ENCODE peak calls at places on chromosomes 1 and 21, in five cellular contexts. One of them, this sample, is unnamed.

GRCh38 chr1:23478896-23479790 is 4.8 kb downstream of the ASAP3 start:
- DNase-seq in IMR-90: peak
- DNase-seq in colonic mucosa: peak
- DNase-seq in stomach: peak
- DNase-seq in HCT116: no peak
- DNase-seq in this sample: peak

GRCh38 chr1:21814241-21814918 is 2.3 kb downstream of the LDLRAD2 start:
- DNase-seq in IMR-90: no peak
- DNase-seq in colonic mucosa: no peak
- DNase-seq in stomach: no peak
- DNase-seq in HCT116: no peak
- DNase-seq in this sample: no peak

GRCh38 chr1:150288382-150288781 is 5.3 kb upstream of the MRPS21 start:
- DNase-seq in IMR-90: no peak
- DNase-seq in colonic mucosa: no peak
- DNase-seq in stomach: no peak
- DNase-seq in HCT116: no peak
- DNase-seq in this sample: no peak

GRCh38 chr1:201422026-201422425 is 496 bp upstream of the TNNI1 start:
- DNase-seq in IMR-90: no peak
- DNase-seq in colonic mucosa: no peak
- DNase-seq in stomach: no peak
- DNase-seq in HCT116: no peak
- DNase-seq in this sample: no peak

GRCh38 chr1:239884776-239885175 is 206.9 kb upstream of the FMN2 start:
- DNase-seq in IMR-90: no peak
- DNase-seq in colonic mucosa: no peak
- DNase-seq in stomach: no peak
- DNase-seq in HCT116: no peak
- DNase-seq in this sample: no peak

GRCh38 chr1:182279724-182280506 is 111.7 kb downstream of the GLUL start:
- DNase-seq in IMR-90: no peak
- DNase-seq in colonic mucosa: no peak
- DNase-seq in stomach: no peak
- DNase-seq in HCT116: no peak
- DNase-seq in this sample: no peak

GRCh38 chr21:40707271-40707670 is 139.7 kb downstream of the DSCAM start:
- DNase-seq in IMR-90: no peak
- DNase-seq in colonic mucosa: no peak
- DNase-seq in stomach: no peak
- DNase-seq in HCT116: no peak
- DNase-seq in this sample: no peak

GRCh38 chr1:116654351-116654750 is 13.2 kb downstream of the IGSF3 start:
- DNase-seq in IMR-90: no peak
- DNase-seq in colonic mucosa: no peak
- DNase-seq in stomach: no peak
- DNase-seq in HCT116: no peak
- DNase-seq in this sample: no peak

GRCh38 chr1:39129514-39129913 is 75.0 kb upstream of the MACF1 start:
- DNase-seq in IMR-90: peak
- DNase-seq in colonic mucosa: no peak
- DNase-seq in stomach: no peak
- DNase-seq in HCT116: no peak
- DNase-seq in this sample: no peak

GRCh38 chr1:92832537-92833160 is 809 bp downstream of the RPL5 start:
- DNase-seq in IMR-90: no peak
- DNase-seq in colonic mucosa: no peak
- DNase-seq in stomach: no peak
- DNase-seq in HCT116: no peak
- DNase-seq in this sample: no peak

GRCh38 chr21:41170442-41170841 is 2.5 kb downstream of the BACE2 start:
- DNase-seq in IMR-90: peak
- DNase-seq in colonic mucosa: peak
- DNase-seq in stomach: peak
- DNase-seq in HCT116: no peak
- DNase-seq in this sample: no peak

GRCh38 chr1:171434717-171435346 is 50.5 kb upstream of the PRRC2C start:
- DNase-seq in IMR-90: peak
- DNase-seq in colonic mucosa: no peak
- DNase-seq in stomach: no peak
- DNase-seq in HCT116: no peak
- DNase-seq in this sample: peak

GRCh38 chr1:222182641-222183040 is 365.3 kb downstream of the HHIPL2 start:
- DNase-seq in IMR-90: peak
- DNase-seq in colonic mucosa: no peak
- DNase-seq in stomach: no peak
- DNase-seq in HCT116: no peak
- DNase-seq in this sample: no peak

GRCh38 chr1:15249032-15249601 is 2.1 kb downstream of the FHAD1 start:
- DNase-seq in IMR-90: peak
- DNase-seq in colonic mucosa: no peak
- DNase-seq in stomach: no peak
- DNase-seq in HCT116: no peak
- DNase-seq in this sample: no peak

GRCh38 chr1:27527223-27527856 is 37.4 kb upstream of the WASF2 start:
- DNase-seq in IMR-90: peak
- DNase-seq in colonic mucosa: peak
- DNase-seq in stomach: no peak
- DNase-seq in HCT116: no peak
- DNase-seq in this sample: no peak

GRCh38 chr1:61951731-61952585 is 209.7 kb downstream of the PATJ start:
- DNase-seq in IMR-90: peak
- DNase-seq in colonic mucosa: no peak
- DNase-seq in stomach: no peak
- DNase-seq in HCT116: no peak
- DNase-seq in this sample: no peak

GRCh38 chr1:158025576-158026230 is 32.3 kb downstream of the KIRREL1 start:
- DNase-seq in IMR-90: no peak
- DNase-seq in colonic mucosa: no peak
- DNase-seq in stomach: no peak
- DNase-seq in HCT116: no peak
- DNase-seq in this sample: no peak
- H3K27ac ChIP-seq in IMR-90: peak
- H3K27ac ChIP-seq in colonic mucosa: peak
- H3K27ac ChIP-seq in stomach: peak
- H3K27ac ChIP-seq in HCT116: no peak
- H3K27ac ChIP-seq in this sample: peak

GRCh38 chr1:226687476-226687875 is 51.6 kb downstream of the ITPKB start:
- DNase-seq in IMR-90: no peak
- DNase-seq in colonic mucosa: no peak
- DNase-seq in stomach: no peak
- DNase-seq in HCT116: no peak
- DNase-seq in this sample: no peak

GRCh38 chr1:226686440-226687436 is 52.3 kb downstream of the ITPKB start:
- DNase-seq in IMR-90: no peak
- DNase-seq in colonic mucosa: no peak
- DNase-seq in stomach: no peak
- DNase-seq in HCT116: no peak
- DNase-seq in this sample: no peak

GRCh38 chr1:226690460-226690982 is 48.6 kb downstream of the ITPKB start:
- DNase-seq in IMR-90: peak
- DNase-seq in colonic mucosa: no peak
- DNase-seq in stomach: no peak
- DNase-seq in HCT116: no peak
- DNase-seq in this sample: no peak

GRCh38 chr1:226688056-226688748 is 50.9 kb downstream of the ITPKB start:
- DNase-seq in IMR-90: no peak
- DNase-seq in colonic mucosa: no peak
- DNase-seq in stomach: no peak
- DNase-seq in HCT116: no peak
- DNase-seq in this sample: no peak

GRCh38 chr1:226688852-226689251 is 50.2 kb downstream of the ITPKB start:
- DNase-seq in IMR-90: no peak
- DNase-seq in colonic mucosa: no peak
- DNase-seq in stomach: no peak
- DNase-seq in HCT116: no peak
- DNase-seq in this sample: no peak
- H3K4me3 ChIP-seq in IMR-90: no peak
- H3K4me3 ChIP-seq in colonic mucosa: no peak
- H3K4me3 ChIP-seq in stomach: no peak
- H3K4me3 ChIP-seq in HCT116: no peak
- H3K4me3 ChIP-seq in this sample: no peak

GRCh38 chr1:177183801-177184200 is 13.0 kb downstream of the BRINP2 start:
- DNase-seq in IMR-90: no peak
- DNase-seq in colonic mucosa: no peak
- DNase-seq in stomach: no peak
- DNase-seq in HCT116: no peak
- DNase-seq in this sample: no peak

GRCh38 chr1:177181631-177182291 is 11.0 kb downstream of the BRINP2 start:
- DNase-seq in IMR-90: peak
- DNase-seq in colonic mucosa: peak
- DNase-seq in stomach: peak
- DNase-seq in HCT116: peak
- DNase-seq in this sample: peak

GRCh38 chr1:177185209-177185608 is 14.5 kb downstream of the BRINP2 start:
- DNase-seq in IMR-90: peak
- DNase-seq in colonic mucosa: no peak
- DNase-seq in stomach: no peak
- DNase-seq in HCT116: peak
- DNase-seq in this sample: no peak

GRCh38 chr1:177181280-177181630 is 10.5 kb downstream of the BRINP2 start:
- DNase-seq in IMR-90: no peak
- DNase-seq in colonic mucosa: no peak
- DNase-seq in stomach: no peak
- DNase-seq in HCT116: no peak
- DNase-seq in this sample: no peak
- TF ChIP-seq CTCF in IMR-90: no peak
- TF ChIP-seq CTCF in colonic mucosa: no peak
- TF ChIP-seq CTCF in stomach: no peak
- TF ChIP-seq CTCF in HCT116: no peak
- TF ChIP-seq CTCF in this sample: no peak

DNA sequence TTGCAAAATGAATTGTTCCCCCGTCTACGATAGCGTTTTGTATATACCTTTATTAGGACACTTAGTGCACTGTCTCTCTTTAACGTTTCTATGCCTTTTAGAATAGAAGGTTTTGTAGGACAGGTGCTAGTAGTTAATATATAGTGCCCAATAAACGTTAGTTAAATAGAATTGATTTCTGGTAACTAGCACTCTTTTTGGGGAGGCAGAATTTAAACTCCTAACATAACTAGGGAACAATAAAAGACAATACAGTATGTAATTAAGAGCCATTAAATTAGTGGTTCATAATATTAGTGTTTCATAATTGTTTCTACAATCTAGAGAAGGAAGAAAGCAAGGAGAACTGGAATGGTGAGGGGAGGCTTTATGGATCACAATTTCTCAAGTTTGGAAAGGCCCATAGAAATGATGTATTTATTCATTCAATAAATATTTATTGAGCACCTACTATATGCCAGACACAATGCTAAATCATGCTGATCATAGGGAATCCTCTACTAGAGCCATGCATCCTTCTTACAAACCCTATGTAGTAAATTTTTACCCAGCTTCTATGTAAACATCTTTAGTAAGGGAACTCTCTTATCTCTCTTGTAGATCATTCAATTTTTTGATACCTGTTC is 742 bp downstream of the POLR3GL start:
- DNase-seq in IMR-90: no peak
- DNase-seq in colonic mucosa: no peak
- DNase-seq in stomach: no peak
- DNase-seq in HCT116: no peak
- DNase-seq in this sample: no peak
- H3K27ac ChIP-seq in IMR-90: no peak
- H3K27ac ChIP-seq in colonic mucosa: peak
- H3K27ac ChIP-seq in stomach: peak
- H3K27ac ChIP-seq in HCT116: peak
- H3K27ac ChIP-seq in this sample: peak

This sample was measured in coronary artery.